ENCODE peak calls at places on chromosomes 2 and 18, in ten cellular contexts. S, E, N, U, T, O, F, L, X and K are unnamed samples.

GRCh38 chr2:101173707-101174295 is 22.6 kb upstream of the TBC1D8 start:
- DNase-seq in S (no peak), E (no peak), N (no peak), U (no peak), T (no peak), O (no peak), F (no peak), L (no peak), X (no peak), K (no peak)

GRCh38 chr2:119448427-119449141 is 16.9 kb downstream of the TMEM37 start:
- DNase-seq in S (no peak), E (no peak), N (no peak), U (no peak), T (no peak), O (no peak), F (peak; percentile 74), L (no peak), X (no peak), K (no peak)

GRCh38 chr2:214100488-214100887 is 310.4 kb upstream of the VWC2L start:
- DNase-seq in S (no peak), E (no peak), N (no peak), U (no peak), T (no peak), O (no peak), F (no peak), L (no peak), X (no peak), K (no peak)

GRCh38 chr2:186431306-186431705 is 54.8 kb upstream of the ZC3H15 start:
- DNase-seq in S (no peak), E (no peak), N (no peak), U (no peak), T (no peak), O (no peak), F (no peak), L (no peak), X (no peak), K (no peak)

GRCh38 chr2:160194351-160194750 is 5.7 kb downstream of the ITGB6 start:
- DNase-seq in S (no peak), E (peak; percentile 24), N (no peak), U (no peak), T (no peak), O (no peak), F (no peak), L (peak; percentile 76), X (no peak), K (no peak)

GRCh38 chr2:173568054-173568453 is 213.4 kb downstream of the CDCA7 start:
- DNase-seq in S (peak; percentile 29), E (peak; percentile 23), N (no peak), U (no peak), T (peak; percentile 23), O (no peak), F (peak; percentile 54), L (no peak), X (no peak), K (peak; percentile 72)

GRCh38 chr2:74080346-74080745 is 67.4 kb downstream of the BOLA3 start:
- DNase-seq in S (peak; percentile 11), E (no peak), N (no peak), U (no peak), T (no peak), O (no peak), F (no peak), L (no peak), X (no peak), K (no peak)

GRCh38 chr2:226423498-226423960 is 376.1 kb downstream of the IRS1 start:
- DNase-seq in S (peak; percentile 31), E (peak; percentile 59), N (peak; percentile 88), U (no peak), T (no peak), O (peak; percentile 37), F (peak; percentile 44), L (peak; percentile 82), X (peak; percentile 51), K (peak; percentile 9)

GRCh38 chr2:34652636-34653035 is 1053.5 kb upstream of the FAM98A start:
- DNase-seq in S (peak; percentile 1), E (peak; percentile 43), N (peak; percentile 58), U (no peak), T (peak; percentile 21), O (peak; percentile 9), F (peak; percentile 59), L (no peak), X (no peak), K (peak; percentile 49)

GRCh38 chr2:43092520-43093179 is 133.8 kb downstream of the ZFP36L2 start:
- DNase-seq in S (no peak), E (no peak), N (no peak), U (no peak), T (no peak), O (no peak), F (no peak), L (no peak), X (no peak), K (no peak)

GRCh38 chr18:58392336-58393000 is 236.4 kb downstream of the ALPK2 start:
- DNase-seq in S (peak; percentile 29), E (peak; percentile 71), N (no peak), U (peak; percentile 51), T (no peak), O (no peak), F (no peak), L (no peak), X (peak; percentile 49), K (peak; percentile 32)

GRCh38 chr18:22913861-22914260 is 19.3 kb upstream of the RBBP8 start:
- DNase-seq in S (no peak), E (no peak), N (no peak), U (no peak), T (no peak), O (no peak), F (no peak), L (peak; percentile 96), X (no peak), K (no peak)

GRCh38 chr2:152825834-152826233 is 107.4 kb downstream of the ARL6IP6 start:
- DNase-seq in S (no peak), E (peak; percentile 77), N (no peak), U (no peak), T (no peak), O (peak; percentile 13), F (no peak), L (no peak), X (peak; percentile 24), K (no peak)

GRCh38 chr18:4636957-4637356 is 181.8 kb upstream of the DLGAP1 start:
- DNase-seq in S (no peak), E (no peak), N (no peak), U (no peak), T (no peak), O (no peak), F (peak; percentile 87), L (no peak), X (no peak), K (peak; percentile 31)

GRCh38 chr2:75221872-75222271 is 22.6 kb upstream of the TACR1 start:
- DNase-seq in S (peak; percentile 31), E (peak; percentile 84), N (no peak), U (no peak), T (no peak), O (peak; percentile 74), F (no peak), L (peak; percentile 47), X (peak; percentile 89), K (no peak)

DNA sequence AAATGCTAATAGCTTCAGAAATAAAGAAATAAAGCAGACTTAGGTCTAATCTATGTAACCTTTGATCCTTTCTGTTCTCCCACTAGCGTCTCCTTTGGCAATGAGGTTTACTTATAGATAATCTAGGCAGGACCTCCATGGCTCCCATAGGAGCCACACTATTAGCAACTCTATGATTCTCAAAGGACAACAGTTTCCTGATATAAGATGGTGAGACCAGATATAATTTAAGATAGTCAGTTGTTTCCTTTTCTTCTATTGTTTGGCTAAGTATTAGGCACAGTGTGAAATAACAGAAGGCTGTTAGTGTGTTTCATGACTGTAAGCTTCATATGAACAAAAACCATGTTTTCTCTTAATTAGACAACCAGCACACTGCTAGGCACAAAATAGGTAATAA is 58.7 kb upstream of the SCN9A start:
- DNase-seq in S (no peak), E (no peak), N (no peak), U (peak; percentile 61), T (no peak), O (no peak), F (no peak), L (no peak), X (no peak), K (no peak)
- H3K27ac ChIP-seq in S (no peak overlapping the region), E (no peak overlapping the region), N (no peak overlapping the region), U (no peak overlapping the region), T (no peak overlapping the region), O (no peak overlapping the region), F (no peak overlapping the region), L (no peak overlapping the region), X (no peak overlapping the region), K (no peak overlapping the region)

GRCh38 chr18:3526421-3527354 is 76.7 kb downstream of the TGIF1 start:
- DNase-seq in S (peak; percentile 48), E (peak; percentile 12), N (peak; percentile 85), U (no peak), T (peak; percentile 44), O (peak; percentile 5), F (peak; percentile 56), L (peak; percentile 87), X (peak; percentile 85), K (peak; percentile 65)
- H3K9ac ChIP-seq in S (no peak overlapping the region), E (no peak overlapping the region), N (peak overlapping the region; percentile 60), U (no peak overlapping the region), T (peak overlapping the region; percentile 81), O (no peak overlapping the region), F (peak overlapping the region; percentile 47), L (peak overlapping the region; percentile 9), X (no peak overlapping the region), K (no peak overlapping the region)

DNA sequence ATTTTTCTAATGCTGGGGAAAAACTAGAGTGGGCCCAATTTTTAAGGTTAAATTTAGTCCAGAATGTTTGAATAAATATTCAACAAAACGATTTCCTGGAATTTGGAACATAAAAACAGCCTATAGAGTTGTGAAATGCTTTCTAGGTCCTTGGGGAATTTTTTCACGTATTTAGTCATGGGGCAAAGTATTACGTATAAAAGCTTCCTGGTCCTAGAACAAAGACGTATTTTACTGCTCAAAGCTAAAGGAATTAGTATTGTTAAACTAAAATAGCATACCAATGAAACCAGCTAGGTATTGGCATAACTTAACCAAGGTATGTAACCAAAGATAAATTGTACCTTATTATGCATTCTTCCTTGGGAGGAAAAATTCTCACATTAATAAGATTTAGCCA is 1.6 kb downstream of the SESTD1 start:
- DNase-seq in S (peak; percentile 84), E (peak; percentile 84), N (no peak), U (peak; percentile 56), T (no peak), O (peak; percentile 70), F (no peak), L (peak; percentile 72), X (peak; percentile 74), K (no peak)
- H3K27ac ChIP-seq in S (peak overlapping the region; percentile 73), E (peak overlapping the region; percentile 97), N (no peak overlapping the region), U (peak overlapping the region; percentile 31), T (no peak overlapping the region), O (no peak overlapping the region), F (no peak overlapping the region), L (peak overlapping the region; percentile 86), X (no peak overlapping the region), K (no peak overlapping the region)

DNA sequence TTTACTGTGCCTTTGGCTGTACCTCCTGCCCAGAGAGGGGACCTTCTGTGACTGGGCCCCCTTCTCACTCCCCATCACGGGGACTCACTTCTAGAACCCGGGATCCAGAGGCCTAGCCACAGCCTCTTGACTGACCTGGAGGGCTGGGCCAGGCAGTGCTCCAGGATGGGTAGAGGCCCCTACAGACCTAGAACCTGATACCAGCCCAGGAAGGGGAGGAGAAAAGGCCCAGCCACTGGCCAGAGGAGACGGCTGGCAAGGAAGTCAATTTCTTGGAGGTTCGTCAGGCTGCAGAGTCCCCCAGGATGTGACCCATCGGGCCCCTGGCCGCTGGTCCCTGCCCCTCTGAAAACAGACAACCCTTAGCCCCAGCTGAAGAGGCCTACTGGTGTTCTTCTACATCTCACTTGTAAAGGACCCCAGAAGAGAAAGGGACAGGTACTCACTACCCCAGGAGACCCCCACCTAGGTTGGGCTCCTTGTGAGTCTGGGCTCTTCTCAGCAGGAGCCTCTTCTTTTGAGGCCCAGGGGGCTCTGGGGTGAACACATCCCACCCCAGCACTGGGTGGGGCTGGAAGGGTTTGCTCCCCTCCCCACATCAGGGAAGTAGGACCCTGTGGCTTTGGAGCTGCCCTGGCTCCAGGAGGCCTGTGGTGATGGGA is 86.0 kb downstream of the STPG4 start:
- DNase-seq in S (no peak), E (no peak), N (no peak), U (no peak), T (no peak), O (no peak), F (no peak), L (no peak), X (no peak), K (no peak)
- H3K9ac ChIP-seq in S (peak overlapping the region; percentile 9), E (peak overlapping the region; percentile 83), N (no peak overlapping the region), U (peak overlapping the region; percentile 2), T (no peak overlapping the region), O (peak overlapping the region; percentile 43), F (no peak overlapping the region), L (no peak overlapping the region), X (peak overlapping the region; percentile 58), K (no peak overlapping the region)